ENCODE peak calls at places on chromosomes 13 and 19, in eight cellular contexts. Q, S, R, Y, P, U, D and V are unnamed samples.

GRCh38 chr13:112634102-112634501 is 46.1 kb upstream of the TUBGCP3 start:
- DNase-seq in Y (no peak), P (no peak), D (no peak), S (no peak), U (no peak), R (no peak), Q (no peak), V (no peak)

GRCh38 chr13:113800576-113800926 is 41.5 kb downstream of the TMEM255B start:
- DNase-seq in P (no peak), D (no peak), Y (no peak), U (no peak), Q (no peak), S (no peak), R (no peak), V (no peak)

GRCh38 chr13:102584423-102584822 is 12.4 kb upstream of the TPP2 start:
- DNase-seq in Q (peak; percentile 3), S (no peak), R (no peak), P (no peak), Y (no peak), U (peak; percentile 46), D (no peak), V (no peak)

GRCh38 chr13:51843529-51843928 is 1.4 kb downstream of the TMEM272 start:
- DNase-seq in S (no peak), Q (no peak), U (no peak), P (no peak), R (no peak), D (no peak), Y (no peak), V (no peak)

GRCh38 chr19:13396256-13397080 is 109.8 kb downstream of the CACNA1A start:
- DNase-seq in R (peak; percentile 84), U (peak; percentile 69), D (no peak), P (no peak), S (no peak), Q (peak; percentile 2), Y (no peak), V (peak; percentile 9)

GRCh38 chr13:33409673-33410072 is 124.1 kb upstream of the STARD13 start:
- DNase-seq in P (no peak), Q (no peak), S (no peak), R (no peak), Y (no peak), D (no peak), U (no peak), V (no peak)

GRCh38 chr19:49338691-49339363 is 3.6 kb downstream of the CD37 start:
- DNase-seq in R (peak; percentile 94), D (no peak), S (no peak), Y (peak; percentile 93), Q (no peak), P (no peak), U (no peak), V (no peak)

GRCh38 chr19:48152552-48152951 is 17.6 kb downstream of the LIG1 start:
- DNase-seq in P (peak; percentile 33), D (peak; percentile 47), R (peak; percentile 78), Q (peak; percentile 27), S (peak; percentile 60), Y (peak; percentile 65), U (peak; percentile 67), V (peak; percentile 88)

GRCh38 chr19:497476-497860 is 1.2 kb downstream of the MADCAM1 start:
- DNase-seq in P (no peak), U (no peak), S (no peak), Y (no peak), Q (no peak), R (peak; percentile 60), D (no peak), V (no peak)